ENCODE peak calls at places on chromosomes 12 and 14, in six cellular contexts. M is GM12891, Q is H1, V is HCT116, X is HL-60, C is sigmoid colon. S is an unnamed sample.

GRCh38 chr12:103012884-103013283 is 55.4 kb downstream of the ASCL1 start:
- DNase-seq in M (no peak), Q (peak), V (no peak), X (no peak), C (no peak), S (no peak)

GRCh38 chr12:71721781-71722511 is 32.7 kb upstream of the RAB21 start:
- DNase-seq in M (no peak), Q (no peak), V (no peak), X (no peak), C (no peak), S (no peak)

GRCh38 chr12:34626363-34627157 is 604.3 kb downstream of the ALG10 start:
- DNase-seq in M (no peak), Q (no peak), V (no peak), X (no peak), C (no peak), S (no peak)

GRCh38 chr14:104428333-104428851 is 151.2 kb upstream of the C14orf180 start:
- DNase-seq in M (no peak), Q (no peak), V (no peak), X (no peak), C (no peak), S (no peak)

GRCh38 chr12:95611676-95612309 is 60.5 kb upstream of the USP44 start:
- DNase-seq in M (no peak), Q (no peak), V (peak), X (no peak), C (no peak), S (no peak)

GRCh38 chr12:92063641-92064040 is 82.0 kb downstream of the BTG1 start:
- DNase-seq in M (no peak), Q (no peak), V (no peak), X (no peak), C (no peak), S (no peak)

GRCh38 chr14:84961637-84962036 is 568.3 kb upstream of the FLRT2 start:
- DNase-seq in M (no peak), Q (no peak), V (no peak), X (no peak), C (no peak), S (no peak)

GRCh38 chr12:111406474-111407370 is 999 bp downstream of the SH2B3 start:
- DNase-seq in M (no peak), Q (no peak), V (no peak), X (no peak), C (peak), S (no peak)

GRCh38 chr14:91232052-91232451 is 12.5 kb downstream of the GPR68 start:
- DNase-seq in M (no peak), Q (no peak), V (no peak), X (no peak), C (no peak), S (no peak)

GRCh38 chr12:107415066-107415465 is 270.5 kb upstream of the PWP1 start:
- DNase-seq in M (no peak), Q (no peak), V (no peak), X (no peak), C (no peak), S (no peak)

GRCh38 chr12:93723568-93723930 is 46.4 kb downstream of the CRADD start:
- DNase-seq in M (no peak), Q (no peak), V (no peak), X (no peak), C (no peak), S (no peak)

GRCh38 chr12:116662612-116663144 is 75.2 kb downstream of the SPRING1 start:
- DNase-seq in M (no peak), Q (no peak), V (no peak), X (peak), C (no peak), S (no peak)

DNA sequence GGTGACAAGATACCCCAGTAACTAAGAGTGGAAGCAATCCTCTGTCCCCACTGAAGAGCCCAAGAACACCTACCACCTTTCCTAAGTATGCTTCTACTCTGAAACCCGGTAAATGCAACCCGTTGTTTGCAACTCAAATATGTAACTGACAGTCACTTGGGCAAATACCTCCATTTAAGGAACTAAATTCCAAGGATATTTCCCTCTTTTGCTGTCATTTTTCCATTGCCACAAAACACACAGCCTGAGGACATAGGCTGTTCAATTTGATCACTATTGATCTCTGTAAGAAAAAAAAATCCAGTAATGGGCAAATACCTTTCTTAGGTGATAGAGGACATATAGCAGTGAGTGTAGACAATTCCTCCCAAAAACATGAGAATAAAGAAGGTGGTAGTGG is 6.6 kb upstream of the PHLDA1 start:
- DNase-seq in M (no peak), Q (no peak), V (no peak), X (no peak), C (no peak), S (no peak)
- TF ChIP-seq POLR2AphosphoS5 in M (no peak), Q (no peak), V (no peak), X (no peak), C (no peak), S (no peak)

DNA sequence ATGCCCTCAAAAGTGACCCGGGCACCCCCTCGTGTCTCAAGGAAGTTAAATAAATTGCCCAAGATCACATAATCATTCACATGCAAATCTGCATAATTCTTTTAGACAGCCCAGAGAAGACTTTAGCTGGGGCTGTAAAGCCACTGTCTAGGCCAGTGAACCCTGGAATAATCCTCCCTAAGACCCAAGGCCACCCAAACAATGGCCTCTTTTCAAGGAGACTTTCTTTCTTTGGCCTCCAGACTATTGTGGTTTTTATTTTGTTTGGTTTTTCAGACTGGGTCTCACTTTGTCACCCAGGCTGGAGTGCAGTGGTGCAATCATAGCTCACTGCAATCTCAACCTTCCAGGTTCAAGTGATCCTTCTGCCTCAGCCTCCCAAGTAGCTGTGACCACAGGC is 10.6 kb downstream of the SVOP start:
- DNase-seq in M (no peak), Q (no peak), V (no peak), X (no peak), C (no peak), S (no peak)
- TF ChIP-seq POLR2AphosphoS5 in M (no peak), Q (no peak), V (no peak), X (no peak), C (no peak), S (no peak)

GRCh38 chr14:101195309-101195724 is 291.8 kb upstream of the RTL1 start:
- DNase-seq in M (no peak), Q (peak), V (no peak), X (no peak), C (peak), S (no peak)

GRCh38 chr14:101194356-101195308 is 291.1 kb upstream of the RTL1 start:
- DNase-seq in M (no peak), Q (peak), V (no peak), X (no peak), C (peak), S (no peak)

GRCh38 chr14:101192661-101193000 is 289.1 kb upstream of the RTL1 start:
- DNase-seq in M (no peak), Q (peak), V (no peak), X (no peak), C (peak), S (no peak)

GRCh38 chr14:101193126-101193844 is 289.8 kb upstream of the RTL1 start:
- DNase-seq in M (no peak), Q (peak), V (no peak), X (no peak), C (peak), S (no peak)

GRCh38 chr14:101193845-101194355 is 290.4 kb upstream of the RTL1 start:
- DNase-seq in M (no peak), Q (no peak), V (no peak), X (no peak), C (peak), S (no peak)
- TF ChIP-seq POLR2AphosphoS5 in M (no peak), Q (no peak), V (no peak), X (no peak), C (no peak), S (no peak)

GRCh38 chr14:37583358-37584210 is 11.5 kb downstream of the FOXA1 start:
- DNase-seq in M (no peak), Q (no peak), V (no peak), X (no peak), C (no peak), S (no peak)

GRCh38 chr14:37585971-37586759 is 8.9 kb downstream of the FOXA1 start:
- DNase-seq in M (no peak), Q (no peak), V (no peak), X (no peak), C (no peak), S (no peak)

GRCh38 chr14:37586783-37587428 is 8.1 kb downstream of the FOXA1 start:
- DNase-seq in M (no peak), Q (no peak), V (no peak), X (no peak), C (no peak), S (no peak)

GRCh38 chr14:37585101-37585479 is 10.0 kb downstream of the FOXA1 start:
- DNase-seq in M (no peak), Q (peak), V (no peak), X (no peak), C (no peak), S (no peak)

DNA sequence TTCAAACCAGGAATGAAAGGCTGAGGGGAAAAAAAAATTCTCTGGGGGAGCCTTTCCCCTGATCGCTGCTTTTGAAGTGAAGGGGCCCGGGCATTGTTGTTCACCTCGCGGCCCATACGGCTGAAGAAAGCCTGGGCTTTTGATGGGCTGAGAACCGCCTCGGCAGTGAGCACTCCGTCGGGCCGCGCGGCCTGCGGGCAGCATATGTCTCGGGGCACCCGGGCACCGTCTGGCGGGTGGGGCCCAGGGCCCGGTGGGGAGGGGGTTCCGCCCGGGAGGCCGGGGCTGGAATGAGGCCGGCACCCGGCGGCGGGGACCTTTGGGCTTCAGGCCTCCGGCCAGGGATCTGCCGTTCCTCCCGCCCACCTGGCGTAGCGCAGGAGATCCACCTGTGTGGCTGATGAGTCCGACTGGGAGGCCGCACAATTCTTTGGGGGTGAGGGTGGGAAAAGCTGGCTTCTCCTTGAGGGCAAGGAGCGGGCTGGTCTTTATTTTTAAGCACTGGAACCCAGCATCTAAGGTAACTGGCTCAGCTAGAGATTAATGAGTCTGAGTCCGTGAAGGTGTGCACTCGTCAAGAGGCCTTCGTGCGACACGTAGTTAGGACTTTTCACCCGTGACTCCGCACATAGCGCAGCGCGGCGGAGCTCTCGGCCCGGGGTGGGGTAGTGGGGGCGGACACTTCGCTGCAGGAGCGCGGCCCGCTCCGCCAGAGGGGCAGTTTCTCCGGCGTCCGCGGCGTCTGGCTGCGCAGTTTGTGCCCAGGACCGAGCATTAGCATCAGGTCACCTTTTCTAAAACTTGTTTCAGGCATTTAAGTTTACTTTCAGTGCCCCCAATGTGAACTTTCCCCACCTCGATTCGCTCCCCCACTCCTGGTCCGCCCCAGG is 10.6 kb downstream of the FOXA1 start:
- DNase-seq in M (no peak), Q (peak), V (no peak), X (no peak), C (no peak), S (no peak)
- TF ChIP-seq POLR2AphosphoS5 in M (no peak), Q (no peak), V (no peak), X (no peak), C (no peak), S (no peak)

S was measured in GM12892.